ENCODE peak calls at places on chromosomes 16 and 17, in four cellular contexts. D, H, R and B are unnamed samples.

GRCh38 chr17:31415640-31416502 is 24.4 kb downstream of the RAB11FIP4 start:
- DNase-seq in D (no peak), H (no peak), R (no peak), B (no peak)

GRCh38 chr17:76467366-76467765 is at the start of gene AANAT:
- DNase-seq in D (no peak), H (no peak), R (no peak), B (no peak)

GRCh38 chr16:31402687-31403086 is 9.6 kb downstream of the ITGAD start:
- DNase-seq in D (peak), H (no peak), R (no peak), B (no peak)

GRCh38 chr16:3952342-3953131 is 72.0 kb upstream of the CREBBP start:
- DNase-seq in D (peak), H (no peak), R (no peak), B (no peak)

GRCh38 chr16:28548306-28548802 is 5.4 kb upstream of the SGF29 start:
- DNase-seq in D (no peak), H (no peak), R (no peak), B (no peak)

GRCh38 chr17:82480345-82480744 is 21.8 kb downstream of the NARF start:
- DNase-seq in D (no peak), H (no peak), R (no peak), B (no peak)

GRCh38 chr17:28384281-28385036 is 13.0 kb downstream of the SARM1 start:
- DNase-seq in D (peak), H (no peak), R (peak), B (no peak)

GRCh38 chr16:8581923-8582580 is 8.3 kb downstream of the TMEM114 start:
- DNase-seq in D (no peak), H (no peak), R (no peak), B (no peak)

GRCh38 chr17:83161298-83162034 is 82.1 kb downstream of the METRNL start:
- DNase-seq in D (peak), H (no peak), R (no peak), B (no peak)

GRCh38 chr17:58447039-58447975 is 30.0 kb upstream of the RNF43 start:
- DNase-seq in D (peak), H (peak), R (peak), B (no peak)

GRCh38 chr17:61420745-61421398 is 21.2 kb downstream of the TBX2 start:
- DNase-seq in D (no peak), H (no peak), R (no peak), B (peak)

GRCh38 chr16:84817206-84817605 is 2.6 kb upstream of the CRISPLD2 start:
- DNase-seq in D (no peak), H (no peak), R (no peak), B (no peak)

GRCh38 chr16:83990492-83990891 is 22.4 kb downstream of the NECAB2 start:
- DNase-seq in D (no peak), H (no peak), R (no peak), B (no peak)

GRCh38 chr17:51860934-51861561 is 297.5 kb downstream of the CA10 start:
- DNase-seq in D (peak), H (peak), R (peak), B (no peak)

GRCh38 chr16:87698676-87699179 is 67.1 kb downstream of the KLHDC4 start:
- DNase-seq in D (no peak), H (no peak), R (no peak), B (no peak)